ENCODE peak calls at places on chromosome 10, in ten cellular contexts. L, X, O, J, D, N, M, G, T and P are unnamed samples.
A peak's percentile ranks its signal among the peaks of the same experiment; 100 is the strongest.

GRCh38 chr10:11795101-11795920 is 27.8 kb upstream of the PROSER2 start:
- DNase-seq in J (no peak), T (no peak), M (no peak), N (no peak), X (no peak), O (no peak), L (peak; percentile 61), G (no peak), D (no peak), P (no peak)

GRCh38 chr10:7457478-7458316 is 46.9 kb upstream of the SFMBT2 start:
- DNase-seq in L (no peak), J (no peak), D (no peak), G (no peak), N (peak; percentile 84), M (peak; percentile 11), O (no peak), T (no peak), X (no peak), P (no peak)

GRCh38 chr10:5858811-5859210 is 30.9 kb downstream of the ANKRD16 start:
- DNase-seq in M (no peak), N (no peak), X (no peak), G (no peak), O (no peak), J (no peak), L (no peak), T (no peak), D (no peak), P (no peak)

GRCh38 chr10:4692206-4692605 is 133.8 kb upstream of the AKR1E2 start:
- DNase-seq in L (no peak), N (no peak), G (peak; percentile 30), X (no peak), T (no peak), O (no peak), M (no peak), J (no peak), D (no peak), P (no peak)

GRCh38 chr10:116567335-116567734 is 21.6 kb downstream of the PNLIP start:
- DNase-seq in T (no peak), J (no peak), G (no peak), M (no peak), D (no peak), L (no peak), O (no peak), X (no peak), N (no peak), P (no peak)

GRCh38 chr10:119413738-119414611 is 128.5 kb downstream of the RGS10 start:
- DNase-seq in D (no peak), M (no peak), X (no peak), G (peak; percentile 64), L (no peak), J (no peak), N (no peak), O (no peak), T (peak; percentile 99), P (peak; percentile 78)

GRCh38 chr10:47318706-47319105 is 3.5 kb upstream of the GDF2 start:
- DNase-seq in T (no peak), N (peak; percentile 6), X (peak; percentile 44), J (no peak), G (no peak), M (no peak), L (no peak), O (peak; percentile 19), D (peak; percentile 16), P (no peak)

GRCh38 chr10:52170776-52171175 is 143.3 kb upstream of the DKK1 start:
- DNase-seq in M (no peak), D (no peak), J (no peak), G (no peak), N (peak; percentile 3), T (no peak), O (no peak), L (no peak), X (peak; percentile 88), P (no peak)

GRCh38 chr10:88062385-88062784 is 199.0 kb downstream of the PTEN start:
- DNase-seq in N (peak; percentile 93), J (no peak), O (no peak), L (no peak), M (no peak), X (no peak), G (no peak), D (no peak), T (peak; percentile 30), P (no peak)

GRCh38 chr10:123928427-123928826 is 36.8 kb upstream of the CPXM2 start:
- DNase-seq in T (no peak), O (no peak), L (no peak), M (no peak), X (no peak), D (no peak), N (no peak), G (no peak), J (no peak), P (no peak)

GRCh38 chr10:107059872-107060271 is 104.6 kb downstream of the SORCS1 start:
- DNase-seq in N (no peak), O (no peak), G (no peak), M (no peak), L (no peak), J (no peak), D (no peak), X (no peak), T (no peak), P (no peak)

GRCh38 chr10:79434816-79435215 is 10.6 kb downstream of the ZCCHC24 start:
- DNase-seq in G (peak; percentile 76), T (peak; percentile 86), D (no peak), N (no peak), J (no peak), X (no peak), O (peak; percentile 49), M (peak; percentile 86), L (peak; percentile 78), P (no peak)

GRCh38 chr10:134205-134742 is 981 bp upstream of the ZMYND11 start:
- DNase-seq in J (no peak), X (peak; percentile 41), N (peak; percentile 40), M (no peak), O (no peak), L (no peak), T (peak; percentile 6), G (no peak), D (no peak), P (no peak)

GRCh38 chr10:79342811-79343541 is 4.3 kb upstream of the PPIF start:
- DNase-seq in M (peak; percentile 55), L (no peak), J (peak; percentile 55), N (no peak), O (peak; percentile 90), D (no peak), X (no peak), G (no peak), T (peak; percentile 29), P (no peak)

GRCh38 chr10:42932735-42933453 is 144.0 kb upstream of the RET start:
- DNase-seq in M (no peak), J (no peak), D (no peak), N (no peak), L (peak; percentile 70), G (no peak), T (no peak), O (no peak), X (peak; percentile 84), P (no peak)

GRCh38 chr10:12412671-12413368 is 63.5 kb downstream of the CAMK1D start:
- DNase-seq in J (no peak), T (no peak), D (no peak), O (no peak), G (no peak), M (no peak), X (no peak), L (peak; percentile 31), N (peak; percentile 67), P (no peak)

GRCh38 chr10:17394854-17395253 is 59.5 kb downstream of the ST8SIA6 start:
- DNase-seq in T (no peak), L (no peak), M (no peak), G (no peak), X (no peak), N (no peak), J (no peak), D (no peak), O (no peak), P (no peak)

GRCh38 chr10:13048762-13049161 is 47.2 kb upstream of the CCDC3 start:
- DNase-seq in J (no peak), L (no peak), G (no peak), O (no peak), M (peak; percentile 2), X (no peak), D (no peak), N (no peak), T (no peak), P (no peak)

GRCh38 chr10:103470755-103471653 is 8.0 kb downstream of the CALHM3 start:
- DNase-seq in L (peak; percentile 78), D (peak; percentile 90), N (peak; percentile 98), J (peak; percentile 29), O (no peak), G (no peak), T (no peak), M (no peak), X (no peak), P (no peak)
- H3K4me3 ChIP-seq in L (no peak overlapping the region), D (peak overlapping the region; percentile 55), N (peak overlapping the region; percentile 60), J (no peak overlapping the region), O (no peak overlapping the region), G (no peak overlapping the region), T (no peak overlapping the region), M (no peak overlapping the region), X (no peak overlapping the region), P (no peak overlapping the region)

GRCh38 chr10:69352569-69353264 is 64.0 kb downstream of the TACR2 start:
- DNase-seq in G (peak; percentile 80), L (no peak), N (no peak), T (peak; percentile 80), J (no peak), O (no peak), X (no peak), D (no peak), M (peak; percentile 80), P (no peak)
- H3K4me3 ChIP-seq in G (no peak overlapping the region), L (no peak overlapping the region), N (no peak overlapping the region), T (no peak overlapping the region), J (no peak overlapping the region), O (no peak overlapping the region), X (no peak overlapping the region), D (no peak overlapping the region), M (peak overlapping the region; percentile 30), P (no peak overlapping the region)

GRCh38 chr10:81251457-81252115 is 623.4 kb upstream of the NRG3 start:
- DNase-seq in L (no peak), M (no peak), D (no peak), O (no peak), N (no peak), G (no peak), J (no peak), T (no peak), X (peak; percentile 97), P (no peak)
- H3K4me3 ChIP-seq in L (no peak overlapping the region), M (no peak overlapping the region), D (no peak overlapping the region), O (no peak overlapping the region), N (no peak overlapping the region), G (no peak overlapping the region), J (no peak overlapping the region), T (no peak overlapping the region), X (peak overlapping the region; percentile 14), P (no peak overlapping the region)

DNA sequence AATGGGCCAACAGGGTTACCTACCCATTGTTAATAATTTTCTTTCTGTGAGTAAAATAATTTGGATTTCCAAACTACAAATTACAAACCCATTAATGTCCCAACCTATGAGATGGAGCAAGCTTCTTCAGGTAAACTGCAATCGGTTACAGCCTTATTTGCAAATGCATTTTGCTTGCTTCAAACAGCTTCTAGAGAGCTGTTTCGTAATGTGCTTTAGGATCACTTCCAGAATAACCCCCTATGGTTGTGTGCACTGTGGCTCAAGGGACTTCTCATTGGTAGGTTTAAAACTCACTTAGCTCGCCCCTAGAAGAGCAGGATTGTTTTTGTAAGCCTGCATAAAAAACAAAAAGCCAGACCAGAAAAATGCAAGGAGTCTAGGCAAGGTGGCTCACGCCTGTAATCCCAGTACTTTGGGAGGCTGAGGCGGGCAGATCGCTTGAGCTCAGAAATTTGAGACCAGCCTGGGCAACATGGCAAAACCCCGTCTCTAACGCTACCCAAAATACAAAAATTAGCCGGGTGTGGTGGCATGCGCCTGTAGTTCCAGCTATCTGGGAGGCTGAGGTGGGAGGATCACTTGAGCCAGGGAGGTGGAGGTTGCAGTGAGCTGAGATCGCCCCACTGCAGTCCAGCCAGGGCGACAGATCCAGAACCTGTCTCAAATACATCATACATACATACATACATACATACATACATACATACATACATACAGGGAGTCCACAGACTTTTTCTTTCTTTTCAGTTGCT is 3.3 kb upstream of the MAP3K8 start:
- DNase-seq in D (no peak), T (no peak), G (no peak), N (no peak), O (no peak), L (no peak), M (no peak), X (no peak), J (no peak), P (no peak)
- H3K4me3 ChIP-seq in D (no peak overlapping the region), T (no peak overlapping the region), G (no peak overlapping the region), N (no peak overlapping the region), O (no peak overlapping the region), L (no peak overlapping the region), M (no peak overlapping the region), X (no peak overlapping the region), J (no peak overlapping the region), P (no peak overlapping the region)